ENCODE peak calls at places on chromosomes 12 and 14, in four cellular contexts. W, H, J and E are unnamed samples.

GRCh38 chr12:101021442-101021841 is 188.6 kb downstream of the SLC5A8 start:
- DNase-seq in W (no peak), H (no peak), J (no peak), E (no peak)

GRCh38 chr14:72883963-72884362 is 9.9 kb downstream of the DPF3 start:
- DNase-seq in W (no peak), H (peak), J (no peak), E (no peak)

GRCh38 chr14:48726080-48726642 is 860.0 kb downstream of the RPS29 start:
- DNase-seq in W (no peak), H (no peak), J (no peak), E (no peak)

GRCh38 chr14:71300474-71301359 is 393.5 kb downstream of the PCNX1 start:
- DNase-seq in W (no peak), H (no peak), J (no peak), E (no peak)

GRCh38 chr12:80162177-80162576 is 62.8 kb downstream of the OTOGL start:
- DNase-seq in W (no peak), H (no peak), J (no peak), E (no peak)

GRCh38 chr12:57216014-57216891 is at the start of gene NXPH4:
- DNase-seq in W (no peak), H (no peak), J (peak), E (peak)

GRCh38 chr14:100677925-100678765 is 48.5 kb upstream of the DLK1 start:
- DNase-seq in W (peak), H (peak), J (no peak), E (no peak)

GRCh38 chr12:86712425-86712843 is 456.2 kb upstream of the MGAT4C start:
- DNase-seq in W (no peak), H (no peak), J (no peak), E (peak)

GRCh38 chr14:52006361-52006760 is 17.0 kb downstream of the RTRAF start:
- DNase-seq in W (no peak), H (no peak), J (no peak), E (no peak)

GRCh38 chr14:54617467-54617866 is 50.5 kb downstream of the SAMD4A start:
- DNase-seq in W (no peak), H (no peak), J (no peak), E (no peak)

GRCh38 chr14:61569783-61570182 is 125.5 kb upstream of the HIF1A start:
- DNase-seq in W (peak), H (no peak), J (no peak), E (peak)

GRCh38 chr14:104820669-104821228 is 19.8 kb downstream of the ZBTB42 start:
- DNase-seq in W (no peak), H (peak), J (peak), E (no peak)

DNA sequence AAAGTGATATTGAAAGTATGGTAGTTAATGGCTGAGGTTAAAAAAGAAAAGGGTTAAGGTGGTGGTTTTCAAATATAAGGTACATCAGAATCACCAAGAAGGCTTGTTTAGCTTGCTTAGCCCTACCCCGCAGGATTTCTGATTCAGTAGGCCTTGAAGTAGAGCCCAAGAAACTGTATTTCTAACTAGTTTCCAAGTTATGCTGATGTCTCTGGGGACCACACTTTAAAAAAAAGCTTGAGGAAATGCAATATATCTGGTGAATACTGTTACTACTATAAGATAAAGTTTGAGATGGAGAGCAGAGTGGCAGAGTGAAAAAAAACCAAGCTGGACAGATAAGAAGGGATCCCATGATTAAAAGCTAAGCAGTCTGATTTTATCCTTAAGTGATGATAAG is 18.3 kb upstream of the GXYLT1 start:
- DNase-seq in W (no peak), H (no peak), J (no peak), E (no peak)
- TF ChIP-seq POLR2A in W (no peak), H (no peak), J (no peak), E (no peak)

DNA sequence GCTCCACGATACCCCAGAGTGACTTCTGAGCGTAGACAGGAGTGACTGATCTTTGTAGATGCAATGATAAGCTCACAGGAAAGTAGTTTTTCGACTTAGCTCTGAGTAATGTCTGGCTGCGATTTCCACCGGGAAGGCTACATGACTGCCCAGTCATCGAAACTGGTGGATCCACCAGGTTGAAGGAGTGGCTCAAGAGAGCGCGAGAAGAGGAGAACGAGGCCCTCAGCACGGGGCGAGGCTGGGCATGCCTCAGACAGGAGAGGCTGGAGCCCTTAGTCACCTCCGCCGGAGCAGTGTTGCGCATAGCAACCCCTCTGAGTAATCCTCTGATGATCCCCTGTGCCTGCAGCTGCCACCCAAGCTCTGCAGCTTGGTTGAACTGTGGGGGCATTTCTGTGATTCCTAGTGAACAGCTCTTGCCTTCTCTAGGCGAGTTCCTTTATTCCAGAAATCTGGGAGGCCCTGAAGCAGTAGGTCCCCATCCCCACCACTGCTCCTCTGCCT is 25.6 kb downstream of the ELK3 start:
- DNase-seq in W (no peak), H (no peak), J (no peak), E (peak)
- TF ChIP-seq POLR2A in W (no peak), H (no peak), J (no peak), E (no peak)

DNA sequence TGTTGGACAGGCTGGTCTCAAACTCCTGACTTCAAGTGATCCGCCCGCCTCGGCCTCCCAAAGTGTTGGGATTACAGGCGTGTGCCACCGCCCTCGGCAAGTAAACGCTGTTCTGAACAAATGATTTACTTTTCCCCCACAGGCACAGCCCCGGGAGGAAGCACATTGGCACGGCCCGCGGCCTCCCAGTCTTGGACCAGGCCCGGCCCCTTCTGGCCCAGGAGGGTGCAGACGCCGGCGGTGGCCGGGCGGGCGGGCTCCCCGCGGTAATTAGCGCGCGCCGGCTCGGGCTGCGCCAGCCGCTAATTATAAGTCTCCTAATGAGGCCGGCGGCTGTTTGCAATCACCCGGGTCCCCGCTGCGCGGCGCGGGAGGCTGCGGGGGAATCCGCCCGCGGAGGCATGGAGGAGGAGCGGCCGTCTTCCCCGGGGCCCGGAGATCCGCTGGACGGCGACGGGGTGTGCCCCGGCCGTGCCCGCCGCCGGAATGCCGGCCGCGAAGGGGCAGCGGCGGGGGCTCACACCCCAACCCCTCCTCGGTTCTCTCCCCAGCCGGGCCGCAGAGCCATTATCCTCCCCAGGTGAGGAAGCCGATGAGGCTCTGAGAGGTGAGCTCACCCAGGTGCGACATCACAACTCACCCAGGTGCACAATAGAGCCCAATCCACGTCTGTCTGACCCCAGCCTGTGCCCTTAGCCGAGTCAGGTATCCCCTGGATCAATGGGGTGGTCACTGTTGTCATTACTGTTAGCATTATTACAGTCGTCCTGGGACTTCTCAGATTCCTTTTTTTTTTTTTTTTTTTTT is 3.3 kb upstream of the POP5 start:
- DNase-seq in W (peak), H (peak), J (peak), E (no peak)
- TF ChIP-seq POLR2A in W (no peak), H (no peak), J (no peak), E (no peak)

GRCh38 chr12:5433081-5433839 is 1.4 kb downstream of the NTF3 start:
- DNase-seq in W (no peak), H (no peak), J (no peak), E (no peak)

GRCh38 chr12:5429741-5430557 is 2.0 kb upstream of the NTF3 start:
- DNase-seq in W (no peak), H (no peak), J (no peak), E (no peak)

GRCh38 chr12:5433840-5434646 is 2.1 kb downstream of the NTF3 start:
- DNase-seq in W (no peak), H (no peak), J (no peak), E (no peak)

GRCh38 chr12:5430639-5431603 is 987 bp upstream of the NTF3 start:
- DNase-seq in W (no peak), H (no peak), J (no peak), E (no peak)

DNA sequence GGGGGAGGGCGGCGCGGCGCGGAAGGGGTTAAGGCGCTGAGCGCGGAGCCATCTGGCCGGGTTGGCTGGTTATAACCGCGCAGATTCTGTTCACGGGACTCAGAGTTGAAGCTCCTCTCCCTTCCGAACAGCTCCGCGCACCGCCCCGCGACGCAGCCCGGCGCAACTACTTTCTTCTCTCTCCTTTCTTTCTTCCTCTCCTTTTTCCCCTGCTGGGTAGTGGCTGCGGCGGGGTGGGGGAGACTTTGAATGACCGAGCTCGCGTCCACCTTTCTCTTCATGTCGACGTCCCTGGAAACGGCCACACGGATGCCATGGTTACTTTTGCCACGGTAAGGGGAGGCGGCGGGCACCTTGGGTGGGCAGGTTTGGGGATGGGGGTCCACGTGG is at the start of gene NTF3:
- DNase-seq in W (no peak), H (peak), J (no peak), E (no peak)
- TF ChIP-seq POLR2A in W (no peak), H (no peak), J (no peak), E (no peak)

GRCh38 chr12:20367731-20368652 is at the start of gene PDE3A:
- DNase-seq in W (peak), H (peak), J (peak), E (peak)

GRCh38 chr12:20370841-20371240 is 2.5 kb downstream of the PDE3A start:
- DNase-seq in W (no peak), H (no peak), J (no peak), E (no peak)

GRCh38 chr12:20370001-20370381 is 1.7 kb downstream of the PDE3A start:
- DNase-seq in W (peak), H (peak), J (peak), E (no peak)

GRCh38 chr12:20368653-20369163 is 371 bp downstream of the PDE3A start:
- DNase-seq in W (peak), H (peak), J (peak), E (no peak)

GRCh38 chr12:20369164-20370000 is 1.0 kb downstream of the PDE3A start:
- DNase-seq in W (peak), H (peak), J (peak), E (no peak)
- TF ChIP-seq POLR2A in W (no peak), H (no peak), J (peak), E (peak)

GRCh38 chr12:130873825-130874224 is 2.0 kb downstream of the RAN start:
- DNase-seq in W (no peak), H (no peak), J (no peak), E (no peak)
- TF ChIP-seq POLR2A in W (no peak), H (no peak), J (no peak), E (no peak)